ENCODE peak calls at places on chromosomes 4 and X, in eight cellular contexts. J, Y, H, V, U, Q, D and O are unnamed samples.

GRCh38 chrX:9534686-9535085 is 69.8 kb downstream of the TBL1X start:
- DNase-seq in J (no peak), Y (no peak), H (peak; percentile 51), V (no peak), U (no peak), Q (no peak), D (peak; percentile 62), O (peak; percentile 84)

GRCh38 chrX:133415276-133416105 is at the start of gene GPC4:
- DNase-seq in J (peak; percentile 79), Y (no peak), H (peak; percentile 57), V (no peak), U (peak; percentile 76), Q (peak; percentile 67), D (no peak), O (no peak)

GRCh38 chr4:133146574-133147198 is 2.4 kb upstream of the PCDH10 start:
- DNase-seq in J (peak; percentile 86), Y (no peak), H (peak; percentile 73), V (peak; percentile 88), U (peak; percentile 59), Q (peak; percentile 69), D (peak; percentile 66), O (peak; percentile 55)

GRCh38 chr4:4712800-4713528 is 146.5 kb upstream of the MSX1 start:
- DNase-seq in J (no peak), Y (no peak), H (no peak), V (no peak), U (no peak), Q (no peak), D (no peak), O (peak; percentile 65)

GRCh38 chr4:124322234-124322831 is 390.2 kb downstream of the ANKRD50 start:
- DNase-seq in J (no peak), Y (peak; percentile 45), H (peak; percentile 62), V (peak; percentile 56), U (peak; percentile 69), Q (peak; percentile 43), D (peak; percentile 73), O (peak; percentile 56)

GRCh38 chrX:24173115-24173847 is 23.8 kb downstream of the ZFX start:
- DNase-seq in J (no peak), Y (no peak), H (no peak), V (no peak), U (no peak), Q (no peak), D (no peak), O (peak; percentile 76)

GRCh38 chr4:3446631-3447320 is 5.0 kb downstream of the HGFAC start:
- DNase-seq in J (no peak), Y (no peak), H (no peak), V (no peak), U (no peak), Q (no peak), D (no peak), O (no peak)

GRCh38 chr4:42478941-42479340 is 81.7 kb downstream of the SHISA3 start:
- DNase-seq in J (no peak), Y (no peak), H (no peak), V (no peak), U (peak; percentile 48), Q (no peak), D (no peak), O (no peak)

GRCh38 chr4:38322709-38323108 is 341.3 kb upstream of the KLF3 start:
- DNase-seq in J (no peak), Y (no peak), H (peak; percentile 89), V (no peak), U (peak; percentile 44), Q (no peak), D (peak; percentile 84), O (peak; percentile 84)

GRCh38 chrX:38514014-38514854 is 47.1 kb upstream of the TSPAN7 start:
- DNase-seq in J (no peak), Y (no peak), H (no peak), V (no peak), U (no peak), Q (no peak), D (no peak), O (no peak)

GRCh38 chr4:24003926-24004325 is 114.1 kb upstream of the PPARGC1A start:
- DNase-seq in J (no peak), Y (no peak), H (peak; percentile 10), V (no peak), U (no peak), Q (no peak), D (peak; percentile 22), O (no peak)

GRCh38 chr4:932713-933070 is 432 bp downstream of the TMEM175 start:
- DNase-seq in J (no peak), Y (no peak), H (no peak), V (no peak), U (no peak), Q (no peak), D (no peak), O (no peak)

GRCh38 chr4:184911310-184911709 is 85.5 kb upstream of the ACSL1 start:
- DNase-seq in J (no peak), Y (no peak), H (no peak), V (peak; percentile 11), U (peak; percentile 76), Q (peak; percentile 28), D (peak; percentile 81), O (peak; percentile 32)

GRCh38 chrX:141879616-141880015 is 24.1 kb upstream of the MAGEC1 start:
- DNase-seq in J (no peak), Y (no peak), H (no peak), V (no peak), U (peak; percentile 32), Q (no peak), D (peak; percentile 2), O (no peak)

GRCh38 chrX:106707771-106708454 is 18.6 kb upstream of the RNF128 start:
- DNase-seq in J (no peak), Y (no peak), H (peak; percentile 91), V (no peak), U (peak; percentile 78), Q (peak; percentile 26), D (peak; percentile 86), O (peak; percentile 56)

GRCh38 chrX:48937065-48937907 is 18.5 kb upstream of the PIM2 start:
- DNase-seq in J (peak; percentile 52), Y (peak; percentile 91), H (peak; percentile 18), V (no peak), U (no peak), Q (no peak), D (peak; percentile 18), O (peak; percentile 19)

GRCh38 chr4:38654273-38654672 is 9.7 kb upstream of the KLF3 start:
- DNase-seq in J (no peak), Y (no peak), H (no peak), V (no peak), U (no peak), Q (no peak), D (no peak), O (no peak)

GRCh38 chr4:74793757-74794340 is 474 bp downstream of the BTC start:
- DNase-seq in J (peak; percentile 81), Y (no peak), H (peak; percentile 48), V (peak; percentile 26), U (peak; percentile 63), Q (peak; percentile 69), D (peak; percentile 23), O (no peak)
- H3K4me3 ChIP-seq in J (peak overlapping the region; percentile 74), Y (no peak overlapping the region), H (peak overlapping the region; percentile 72), V (peak overlapping the region; percentile 16), U (peak overlapping the region; percentile 86), Q (peak overlapping the region; percentile 58), D (peak overlapping the region; percentile 64), O (peak overlapping the region; percentile 47)

GRCh38 chr4:99649208-99649607 is 8.4 kb downstream of the C4orf54 start:
- DNase-seq in J (no peak), Y (no peak), H (no peak), V (no peak), U (no peak), Q (no peak), D (no peak), O (no peak)
- H3K4me3 ChIP-seq in J (no peak overlapping the region), Y (no peak overlapping the region), H (no peak overlapping the region), V (no peak overlapping the region), U (no peak overlapping the region), Q (no peak overlapping the region), D (no peak overlapping the region), O (no peak overlapping the region)

GRCh38 chr4:40196724-40197281 is at the start of gene RHOH:
- DNase-seq in J (peak; percentile 58), Y (peak; percentile 93), H (no peak), V (no peak), U (no peak), Q (no peak), D (no peak), O (no peak)

GRCh38 chr4:40199999-40200880 is 3.4 kb downstream of the RHOH start:
- DNase-seq in J (no peak), Y (peak; percentile 83), H (no peak), V (no peak), U (no peak), Q (no peak), D (peak; percentile 29), O (peak; percentile 61)

GRCh38 chr4:40199179-40199670 is 2.4 kb downstream of the RHOH start:
- DNase-seq in J (no peak), Y (peak; percentile 58), H (no peak), V (no peak), U (no peak), Q (no peak), D (no peak), O (no peak)

GRCh38 chr4:40196260-40196659 is 571 bp upstream of the RHOH start:
- DNase-seq in J (no peak), Y (peak; percentile 78), H (no peak), V (no peak), U (no peak), Q (no peak), D (no peak), O (no peak)

GRCh38 chr4:40197879-40198689 is 1.3 kb downstream of the RHOH start:
- DNase-seq in J (no peak), Y (peak; percentile 35), H (no peak), V (no peak), U (no peak), Q (no peak), D (no peak), O (no peak)
- H3K4me3 ChIP-seq in J (no peak overlapping the region), Y (peak overlapping the region; percentile 79), H (no peak overlapping the region), V (no peak overlapping the region), U (no peak overlapping the region), Q (no peak overlapping the region), D (no peak overlapping the region), O (no peak overlapping the region)

GRCh38 chr4:139022835-139023234 is 7.3 kb downstream of the NOCT start:
- DNase-seq in J (no peak), Y (no peak), H (no peak), V (no peak), U (no peak), Q (no peak), D (no peak), O (no peak)

GRCh38 chr4:139018971-139019758 is 3.6 kb downstream of the NOCT start:
- DNase-seq in J (no peak), Y (no peak), H (peak; percentile 66), V (no peak), U (no peak), Q (no peak), D (peak; percentile 44), O (peak; percentile 81)

GRCh38 chr4:139017861-139018260 is 2.3 kb downstream of the NOCT start:
- DNase-seq in J (no peak), Y (no peak), H (peak; percentile 31), V (no peak), U (peak; percentile 6), Q (no peak), D (peak; percentile 36), O (no peak)

GRCh38 chr4:139018501-139018900 is 2.9 kb downstream of the NOCT start:
- DNase-seq in J (no peak), Y (no peak), H (peak; percentile 65), V (peak; percentile 23), U (no peak), Q (no peak), D (peak; percentile 53), O (no peak)

DNA sequence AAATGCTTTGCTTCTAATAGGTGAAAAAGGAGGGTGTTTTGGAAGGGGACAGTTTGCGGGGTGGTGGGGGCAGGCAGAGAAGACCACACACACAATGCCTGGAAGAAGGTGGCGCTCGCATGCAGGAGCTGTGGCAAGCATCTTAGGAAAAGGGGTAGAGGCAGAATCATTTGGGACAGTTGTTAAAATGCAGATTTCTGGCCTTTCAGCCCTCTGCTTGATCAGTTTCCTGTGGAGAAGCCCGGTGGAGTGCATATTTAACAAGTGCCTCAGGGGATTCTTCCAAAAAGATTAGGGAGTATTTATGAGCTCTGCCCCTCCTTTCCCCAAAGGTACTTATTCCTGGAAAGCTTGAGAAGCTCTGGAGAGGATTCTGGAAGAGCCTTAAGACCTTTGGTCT is 4.8 kb downstream of the NOCT start:
- DNase-seq in J (no peak), Y (no peak), H (no peak), V (no peak), U (no peak), Q (no peak), D (no peak), O (no peak)
- H3K4me3 ChIP-seq in J (no peak overlapping the region), Y (no peak overlapping the region), H (no peak overlapping the region), V (no peak overlapping the region), U (no peak overlapping the region), Q (no peak overlapping the region), D (no peak overlapping the region), O (no peak overlapping the region)